ENCODE peak calls at places on chromosomes 12 and 14, in nine cellular contexts. X, U, N, L, F, A, B, Z and W are unnamed samples.

GRCh38 chr14:100476012-100476822 is 111.0 kb downstream of the BEGAIN start:
- DNase-seq in A (peak; percentile 91), N (no peak), L (peak; percentile 97), X (no peak), Z (no peak), B (peak; percentile 98), U (no peak), F (no peak), W (peak; percentile 45)

GRCh38 chr14:102474934-102475333 is 34.6 kb downstream of the ANKRD9 start:
- DNase-seq in A (no peak), X (no peak), L (no peak), N (no peak), Z (no peak), U (no peak), B (peak; percentile 80), F (peak; percentile 86), W (no peak)

GRCh38 chr14:35898217-35898775 is 72.2 kb downstream of the BRMS1L start:
- DNase-seq in Z (no peak), A (no peak), N (no peak), X (peak; percentile 38), L (no peak), F (no peak), B (no peak), U (no peak), W (no peak)

GRCh38 chr14:86672071-86672470 is 1142.1 kb downstream of the FLRT2 start:
- DNase-seq in A (no peak), L (no peak), Z (no peak), B (no peak), U (no peak), N (no peak), F (no peak), X (no peak), W (peak; percentile 23)

GRCh38 chr14:50846171-50846880 is 15.4 kb upstream of the NIN start:
- DNase-seq in B (peak; percentile 92), N (no peak), L (peak; percentile 57), Z (no peak), X (no peak), A (peak; percentile 15), U (no peak), F (no peak), W (peak; percentile 59)

GRCh38 chr12:104604070-104604994 is 147.6 kb downstream of the CHST11 start:
- DNase-seq in B (peak; percentile 96), Z (peak; percentile 84), X (no peak), N (peak; percentile 85), L (peak; percentile 92), U (no peak), F (peak; percentile 63), A (peak; percentile 94), W (peak; percentile 96)

GRCh38 chr12:82745807-82746206 is 59.1 kb downstream of the TMTC2 start:
- DNase-seq in A (no peak), U (no peak), B (no peak), Z (no peak), L (no peak), N (no peak), F (no peak), X (no peak), W (no peak)

GRCh38 chr12:100128509-100128908 is 14.2 kb downstream of the BLTP3B start:
- DNase-seq in N (peak; percentile 44), Z (peak; percentile 29), X (peak; percentile 49), L (peak; percentile 54), B (peak; percentile 41), U (peak; percentile 14), A (peak; percentile 58), F (peak; percentile 33), W (peak; percentile 72)

GRCh38 chr12:10331642-10332239 is 24.1 kb downstream of the KLRD1 start:
- DNase-seq in X (no peak), A (peak; percentile 68), F (no peak), L (peak; percentile 67), B (peak; percentile 62), U (peak; percentile 4), Z (no peak), N (no peak), W (peak; percentile 64)

GRCh38 chr12:101891462-101891971 is 14.1 kb downstream of the DRAM1 start:
- DNase-seq in L (peak; percentile 69), F (no peak), U (no peak), X (no peak), A (peak; percentile 67), Z (peak; percentile 40), N (peak; percentile 52), B (peak; percentile 95), W (peak; percentile 81)

GRCh38 chr12:42298887-42299286 is 27.0 kb downstream of the ZCRB1 start:
- DNase-seq in Z (no peak), B (no peak), U (no peak), A (no peak), N (no peak), L (no peak), F (no peak), X (no peak), W (no peak)

GRCh38 chr14:105935384-105935783 is 409.0 kb downstream of the TMEM121 start:
- DNase-seq in F (no peak), N (no peak), Z (no peak), U (no peak), B (no peak), X (no peak), A (no peak), L (no peak), W (no peak)

GRCh38 chr14:105930572-105930971 is 404.2 kb downstream of the TMEM121 start:
- DNase-seq in L (no peak), Z (no peak), B (no peak), A (no peak), F (no peak), N (no peak), X (no peak), U (no peak), W (no peak)

GRCh38 chr14:105933238-105933637 is 406.9 kb downstream of the TMEM121 start:
- DNase-seq in L (no peak), X (no peak), N (no peak), Z (no peak), F (no peak), A (no peak), B (no peak), U (no peak), W (no peak)

GRCh38 chr14:105929327-105930081 is 403.1 kb downstream of the TMEM121 start:
- DNase-seq in B (no peak), N (no peak), F (no peak), L (no peak), A (no peak), U (no peak), Z (no peak), X (no peak), W (no peak)

GRCh38 chr14:105931808-105932483 is 405.6 kb downstream of the TMEM121 start:
- DNase-seq in A (peak; percentile 29), B (no peak), U (no peak), Z (no peak), X (no peak), F (no peak), L (peak; percentile 11), N (no peak), W (no peak)
- TF ChIP-seq CTCF in A (peak; percentile 35), B (no peak), U (no peak), Z (no peak), X (no peak), F (no peak), L (peak; percentile 28), N (no peak), W (no peak)

GRCh38 chr14:96263347-96264199 is 7.6 kb downstream of the BDKRB1 start:
- DNase-seq in U (no peak), L (no peak), X (no peak), F (no peak), B (peak; percentile 31), Z (no peak), A (no peak), N (no peak), W (no peak)
- TF ChIP-seq CTCF in U (no peak), L (no peak), X (no peak), F (no peak), B (no peak), Z (no peak), A (no peak), N (no peak), W (no peak)

GRCh38 chr14:90383126-90383730 is 13.6 kb upstream of the CALM1 start:
- DNase-seq in L (peak; percentile 100), B (peak; percentile 100), X (peak; percentile 99), N (peak; percentile 98), F (peak; percentile 100), Z (peak; percentile 99), U (peak; percentile 97), A (peak; percentile 100), W (peak; percentile 96)
- TF ChIP-seq CTCF in L (peak; percentile 10), B (peak; percentile 4), X (no peak), N (peak; percentile 34), F (peak; percentile 40), Z (no peak), U (no peak), A (no peak), W (peak; percentile 22)

DNA sequence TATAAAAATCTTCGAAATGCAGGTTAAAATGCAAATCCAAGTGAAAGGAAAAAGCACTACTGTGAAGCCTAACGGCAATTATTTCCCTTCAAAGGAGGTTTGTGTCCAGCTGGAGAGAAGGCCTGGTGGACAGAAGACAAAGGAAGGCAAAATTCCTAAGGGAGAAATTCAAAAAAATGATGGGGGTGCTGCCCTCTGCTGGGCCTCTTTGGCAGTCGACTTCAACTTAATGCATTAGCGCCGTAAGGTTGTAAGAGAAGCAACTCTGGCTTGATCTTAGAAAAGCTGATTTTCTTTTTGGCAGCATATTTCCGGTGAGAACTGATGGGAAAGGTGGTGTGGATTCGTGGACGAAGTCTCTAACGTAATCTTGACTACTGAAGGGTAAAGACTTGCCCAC is 34.3 kb upstream of the CHFR start:
- DNase-seq in Z (no peak), F (no peak), A (no peak), B (no peak), N (no peak), U (no peak), X (peak; percentile 36), L (no peak), W (no peak)
- TF ChIP-seq CTCF in Z (no peak), F (no peak), A (no peak), B (no peak), N (peak; percentile 27), U (no peak), X (peak; percentile 54), L (peak; percentile 49), W (no peak)